ENCODE peak calls at places on chromosomes 1 and 21, in six cellular contexts. X, Q, Z, E, G and L are unnamed samples.

GRCh38 chr1:152325111-152325510 is at the start of gene FLG:
- DNase-seq in X (no peak), Q (no peak), Z (no peak), E (no peak), G (no peak), L (peak; percentile 40)

GRCh38 chr1:88800382-88801051 is 90.8 kb downstream of the GTF2B start:
- DNase-seq in X (peak; percentile 72), Q (no peak), Z (no peak), E (peak; percentile 64), G (peak; percentile 45), L (no peak)

GRCh38 chr1:27521336-27522147 is 31.6 kb upstream of the WASF2 start:
- DNase-seq in X (no peak), Q (peak; percentile 63), Z (peak; percentile 63), E (no peak), G (no peak), L (no peak)

GRCh38 chr1:211541715-211542477 is 37.1 kb downstream of the SLC30A1 start:
- DNase-seq in X (no peak), Q (no peak), Z (no peak), E (peak; percentile 27), G (peak; percentile 54), L (no peak)

GRCh38 chr1:203371288-203371687 is 20.4 kb upstream of the FMOD start:
- DNase-seq in X (no peak), Q (no peak), Z (no peak), E (no peak), G (no peak), L (no peak)

GRCh38 chr21:45070970-45071369 is 3.4 kb upstream of the ADARB1 start:
- DNase-seq in X (no peak), Q (no peak), Z (no peak), E (no peak), G (no peak), L (no peak)

GRCh38 chr1:56190975-56191768 is 388.2 kb downstream of the PLPP3 start:
- DNase-seq in X (no peak), Q (peak; percentile 28), Z (no peak), E (peak; percentile 88), G (no peak), L (no peak)

GRCh38 chr1:6596886-6597776 is 5.5 kb downstream of the KLHL21 start:
- DNase-seq in X (no peak), Q (no peak), Z (no peak), E (no peak), G (no peak), L (no peak)

GRCh38 chr1:154878371-154879355 is 8.6 kb upstream of the KCNN3 start:
- DNase-seq in X (peak; percentile 71), Q (peak; percentile 80), Z (peak; percentile 78), E (peak; percentile 80), G (peak; percentile 90), L (no peak)

GRCh38 chr1:19646366-19646765 is 2.3 kb downstream of the NBL1 start:
- DNase-seq in X (no peak), Q (no peak), Z (no peak), E (peak; percentile 17), G (no peak), L (no peak)
- H3K27ac ChIP-seq in X (no peak overlapping the region), Q (no peak overlapping the region), Z (peak overlapping the region; percentile 92), E (no peak overlapping the region), G (no peak overlapping the region), L (no peak overlapping the region)

DNA sequence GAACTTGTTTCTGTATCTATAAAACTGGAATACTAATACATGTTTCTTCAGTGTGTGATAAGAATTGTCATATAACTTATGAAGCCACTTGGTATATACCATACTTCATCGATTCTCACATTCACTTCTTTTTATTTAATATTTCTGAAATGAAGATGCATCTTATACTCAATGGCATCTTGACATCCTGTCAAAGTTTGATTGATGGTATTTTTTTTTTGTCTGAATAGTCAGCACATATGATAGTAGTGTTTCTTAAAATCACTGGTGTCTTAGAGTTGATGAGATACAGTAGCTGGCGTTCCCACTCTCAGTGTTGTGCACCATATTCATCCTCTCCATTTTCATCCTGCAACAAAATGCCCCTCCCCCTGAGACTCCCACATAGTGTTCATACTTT is 34.4 kb upstream of the C1orf105 start:
- DNase-seq in X (no peak), Q (no peak), Z (no peak), E (no peak), G (no peak), L (no peak)
- H3K27ac ChIP-seq in X (no peak overlapping the region), Q (no peak overlapping the region), Z (no peak overlapping the region), E (no peak overlapping the region), G (no peak overlapping the region), L (no peak overlapping the region)

DNA sequence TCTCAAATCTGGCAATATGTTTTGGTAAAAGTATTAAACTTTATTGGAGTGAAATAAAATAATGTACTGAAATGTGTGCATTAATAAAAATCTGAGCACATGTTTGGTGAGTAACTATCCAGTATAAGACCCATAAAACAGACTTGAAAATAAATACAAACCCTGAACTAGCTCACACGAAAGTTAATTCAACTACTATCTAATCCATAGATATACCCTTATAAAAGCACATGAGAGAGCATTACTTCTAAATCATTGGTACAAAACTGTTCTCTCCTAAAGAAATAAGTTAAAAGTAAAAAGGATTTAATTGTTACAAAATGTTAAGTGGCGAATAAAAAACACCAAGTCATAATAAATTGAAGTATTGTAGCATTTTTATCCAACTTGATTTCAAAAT is 295.6 kb downstream of the PTPRC start:
- DNase-seq in X (no peak), Q (no peak), Z (no peak), E (no peak), G (no peak), L (no peak)
- H3K27ac ChIP-seq in X (peak overlapping the region; percentile 94), Q (no peak overlapping the region), Z (peak overlapping the region; percentile 86), E (peak overlapping the region; percentile 89), G (peak overlapping the region; percentile 91), L (peak overlapping the region; percentile 62)

GRCh38 chr1:62541048-62541447 is 56.3 kb upstream of the ANGPTL3 start:
- DNase-seq in X (no peak), Q (no peak), Z (no peak), E (no peak), G (no peak), L (no peak)

GRCh38 chr1:62539028-62539447 is 58.3 kb upstream of the ANGPTL3 start:
- DNase-seq in X (no peak), Q (no peak), Z (no peak), E (no peak), G (no peak), L (no peak)

GRCh38 chr1:62536865-62537264 is 60.5 kb upstream of the ANGPTL3 start:
- DNase-seq in X (no peak), Q (no peak), Z (no peak), E (no peak), G (no peak), L (no peak)
- H3K27ac ChIP-seq in X (no peak overlapping the region), Q (no peak overlapping the region), Z (no peak overlapping the region), E (no peak overlapping the region), G (no peak overlapping the region), L (no peak overlapping the region)

GRCh38 chr1:196607940-196608339 is 300 bp downstream of the KCNT2 start:
- DNase-seq in X (no peak), Q (no peak), Z (no peak), E (no peak), G (peak; percentile 17), L (no peak)
- H3K27ac ChIP-seq in X (no peak overlapping the region), Q (peak overlapping the region; percentile 76), Z (peak overlapping the region; percentile 74), E (no peak overlapping the region), G (peak overlapping the region; percentile 88), L (no peak overlapping the region)

GRCh38 chr1:15155191-15155590 is 1.6 kb downstream of the TMEM51 start:
- DNase-seq in X (no peak), Q (no peak), Z (no peak), E (no peak), G (no peak), L (no peak)
- H3K27ac ChIP-seq in X (no peak overlapping the region), Q (no peak overlapping the region), Z (peak overlapping the region; percentile 86), E (no peak overlapping the region), G (peak overlapping the region; percentile 82), L (no peak overlapping the region)

GRCh38 chr1:112406771-112407170 is 10.8 kb downstream of the CTTNBP2NL start:
- DNase-seq in X (no peak), Q (no peak), Z (no peak), E (no peak), G (no peak), L (no peak)

GRCh38 chr1:112409416-112409815 is 13.4 kb downstream of the CTTNBP2NL start:
- DNase-seq in X (no peak), Q (no peak), Z (no peak), E (no peak), G (no peak), L (no peak)

GRCh38 chr1:112410704-112411103 is 14.7 kb downstream of the CTTNBP2NL start:
- DNase-seq in X (no peak), Q (no peak), Z (no peak), E (no peak), G (no peak), L (no peak)
- H3K27ac ChIP-seq in X (no peak overlapping the region), Q (no peak overlapping the region), Z (no peak overlapping the region), E (no peak overlapping the region), G (no peak overlapping the region), L (no peak overlapping the region)

DNA sequence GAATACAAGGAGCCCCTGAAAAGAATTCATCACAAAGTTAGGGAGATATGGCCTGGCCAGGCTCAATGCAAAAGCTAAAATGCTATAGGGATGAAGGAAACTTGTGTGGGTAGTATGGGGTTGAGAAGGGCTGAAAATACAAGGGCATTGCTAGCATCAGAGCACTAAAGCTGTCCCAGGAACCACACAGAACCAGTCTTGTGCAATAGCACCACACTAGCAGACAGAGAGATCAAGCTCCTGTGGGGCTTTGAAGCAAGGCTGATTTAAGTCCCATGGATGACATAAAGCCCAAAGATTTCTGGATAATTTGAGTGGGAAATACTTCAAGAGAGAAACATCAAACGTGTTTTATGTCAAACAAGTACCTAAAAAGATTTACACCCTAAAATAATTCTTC is 97.1 kb downstream of the VAV3 start:
- DNase-seq in X (no peak), Q (no peak), Z (no peak), E (no peak), G (no peak), L (no peak)
- H3K27ac ChIP-seq in X (no peak overlapping the region), Q (no peak overlapping the region), Z (no peak overlapping the region), E (no peak overlapping the region), G (no peak overlapping the region), L (no peak overlapping the region)